ENCODE peak calls at places on chromosomes 11 and 22, in four cellular contexts. O is CD8-positive, alpha-beta T cell; K is tibial nerve; P is mesenchymal stem cell. I is an unnamed sample.

GRCh38 chr11:1271927-1272326 is 37.5 kb downstream of the TOLLIP start:
- DNase-seq in K (no peak), P (no peak), O (no peak), I (no peak)

GRCh38 chr11:92136792-92137191 is 87.8 kb upstream of the FAT3 start:
- DNase-seq in O (no peak), P (no peak), K (no peak), I (no peak)

GRCh38 chr11:8691601-8692000 is 9.0 kb downstream of the RPL27A start:
- DNase-seq in O (no peak), K (no peak), P (no peak), I (no peak)

GRCh38 chr22:29307658-29308147 is 1.3 kb downstream of the GAS2L1 start:
- DNase-seq in P (no peak), O (no peak), K (no peak), I (no peak)

GRCh38 chr22:20741634-20742581 is 32.0 kb upstream of the SERPIND1 start:
- DNase-seq in O (peak; percentile 49), K (no peak), P (peak; percentile 19), I (no peak)

GRCh38 chr11:36186797-36187196 is 102.4 kb downstream of the COMMD9 start:
- DNase-seq in P (no peak), O (no peak), K (no peak), I (no peak)

GRCh38 chr11:76147106-76147735 is 59.1 kb downstream of the WNT11 start:
- DNase-seq in K (no peak), P (no peak), O (no peak), I (no peak)

GRCh38 chr11:117905524-117905923 is 23.7 kb downstream of the TMPRSS13 start:
- DNase-seq in P (no peak), K (no peak), O (no peak), I (no peak)

GRCh38 chr22:22877523-22878210 is 9.9 kb upstream of the IGLL5 start:
- DNase-seq in K (no peak), P (peak; percentile 12), O (peak; percentile 81), I (peak; percentile 74)

GRCh38 chr11:70668204-70669202 is 270.2 kb downstream of the CTTN start:
- DNase-seq in O (no peak), P (no peak), K (no peak), I (no peak)

GRCh38 chr11:65185166-65185565 is 3.4 kb downstream of the CAPN1 start:
- DNase-seq in P (no peak), K (no peak), O (no peak), I (no peak)

GRCh38 chr11:33530824-33531223 is 169.8 kb downstream of the C11orf91 start:
- DNase-seq in O (no peak), K (no peak), P (peak; percentile 30), I (no peak)

GRCh38 chr11:9606799-9607510 is 33.5 kb downstream of the WEE1 start:
- DNase-seq in K (no peak), O (no peak), P (no peak), I (no peak)

GRCh38 chr11:120339394-120339890 is 3.2 kb downstream of the ARHGEF12 start:
- DNase-seq in P (peak; percentile 65), O (no peak), K (no peak), I (no peak)

GRCh38 chr11:103582351-103582909 is 454.0 kb upstream of the DDI1 start:
- DNase-seq in O (no peak), P (no peak), K (no peak), I (no peak)

GRCh38 chr11:70614034-70614681 is 215.8 kb downstream of the CTTN start:
- DNase-seq in K (no peak), O (no peak), P (no peak), I (no peak)

GRCh38 chr22:32625985-32626384 is 151.4 kb downstream of the FBXO7 start:
- DNase-seq in K (no peak), O (no peak), P (no peak), I (no peak)

GRCh38 chr11:103486609-103487008 is 377.4 kb downstream of the DYNC2H1 start:
- DNase-seq in P (no peak), O (no peak), K (no peak), I (no peak)

GRCh38 chr22:23184764-23185113 is 4.4 kb downstream of the BCR start:
- DNase-seq in O (no peak), K (no peak), P (no peak), I (no peak)

GRCh38 chr22:30371321-30371720 is 14.5 kb downstream of the CCDC157 start:
- DNase-seq in K (no peak), O (no peak), P (no peak), I (no peak)

GRCh38 chr11:93525601-93526000 is 17.6 kb downstream of the SMCO4 start:
- DNase-seq in O (no peak), P (peak; percentile 51), K (no peak), I (no peak)

GRCh38 chr11:31480930-31481329 is 28.5 kb downstream of the IMMP1L start:
- DNase-seq in K (no peak), P (no peak), O (no peak), I (no peak)

DNA sequence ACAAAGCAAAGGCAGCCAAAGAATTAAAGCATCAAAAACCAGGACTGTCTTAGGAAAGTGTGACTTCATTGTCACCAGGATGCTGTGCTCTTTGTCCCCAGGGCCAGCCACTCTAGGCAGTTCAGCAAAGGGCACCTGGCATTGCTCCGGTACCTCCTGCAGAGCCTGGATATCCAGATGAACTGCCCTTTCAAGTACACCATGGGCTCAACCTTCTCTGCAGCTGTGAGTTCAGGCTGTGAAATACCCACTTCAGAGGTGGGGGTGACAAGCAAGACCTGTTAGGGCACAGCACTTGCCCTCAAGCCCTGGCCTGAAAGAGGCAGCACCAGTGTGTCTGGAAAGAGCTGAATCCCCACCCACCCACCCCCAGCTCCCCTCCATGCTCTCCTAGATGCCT is 44.5 kb downstream of the KCNQ1OT1 start:
- DNase-seq in P (no peak), K (no peak), O (no peak), I (no peak)
- H3K9me3 ChIP-seq in P (peaks cover 97% of the 10 kb centered on the region), K (no peaks in the 10 kb centered on the region), O (peaks cover 2% of the 10 kb centered on the region), I (no peaks in the 10 kb centered on the region)

GRCh38 chr11:123187670-123188507 is 7.2 kb downstream of the CLMP start:
- DNase-seq in P (peak; percentile 38), K (no peak), O (no peak), I (no peak)

GRCh38 chr11:123186291-123186690 is 8.8 kb downstream of the CLMP start:
- DNase-seq in K (no peak), O (no peak), P (no peak), I (no peak)

GRCh38 chr11:123187221-123187620 is 7.8 kb downstream of the CLMP start:
- DNase-seq in K (no peak), P (no peak), O (no peak), I (no peak)

GRCh38 chr11:123190504-123190903 is 4.5 kb downstream of the CLMP start:
- DNase-seq in P (no peak), O (no peak), K (no peak), I (no peak)

DNA sequence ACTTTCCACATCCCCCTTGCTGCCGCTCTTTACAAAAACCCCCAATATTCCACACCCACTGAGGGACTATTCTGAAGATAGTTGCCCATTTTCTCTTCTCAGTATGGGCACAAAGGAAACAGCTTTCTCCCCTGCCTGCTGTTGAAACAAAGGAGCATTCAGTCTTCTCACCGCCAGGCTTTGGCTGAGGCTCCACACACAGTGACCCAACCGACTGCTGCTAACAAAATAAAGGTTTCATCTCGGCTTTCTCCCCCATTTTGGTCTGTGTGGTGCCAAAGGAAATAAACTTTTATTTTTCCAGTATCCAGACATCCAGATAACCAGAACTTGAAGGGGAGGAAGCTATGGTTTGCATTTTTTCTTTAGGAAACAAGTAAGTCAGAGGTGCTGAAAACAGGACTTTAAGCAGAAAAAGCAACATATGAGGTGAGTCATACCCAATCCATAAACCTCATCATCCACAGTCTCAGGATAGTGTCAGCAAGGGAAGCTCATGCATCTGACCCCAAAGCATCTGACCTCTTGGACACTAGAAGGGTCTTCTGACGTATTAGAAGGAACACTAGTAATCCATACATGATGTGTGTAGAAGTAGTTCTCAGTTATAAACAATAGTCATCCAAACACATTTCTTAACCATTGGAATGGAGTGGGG is 6.4 kb downstream of the CLMP start:
- DNase-seq in P (peak; percentile 97), K (no peak), O (no peak), I (no peak)
- H3K4me3 ChIP-seq in P (peak overlapping the region; percentile 60), K (peak overlapping the region; percentile 32), O (no peak overlapping the region), I (no peak overlapping the region)

GRCh38 chr11:2647953-2648352 is 51.8 kb downstream of the KCNQ1OT1 start:
- DNase-seq in O (no peak), P (no peak), K (no peak), I (no peak)

GRCh38 chr11:2643746-2644145 is 56.0 kb downstream of the KCNQ1OT1 start:
- DNase-seq in K (no peak), P (no peak), O (no peak), I (no peak)

GRCh38 chr11:2647167-2647566 is 52.6 kb downstream of the KCNQ1OT1 start:
- DNase-seq in P (no peak), K (no peak), O (no peak), I (no peak)

GRCh38 chr11:2645779-2646118 is 54.0 kb downstream of the KCNQ1OT1 start:
- DNase-seq in K (no peak), P (no peak), O (no peak), I (no peak)

DNA sequence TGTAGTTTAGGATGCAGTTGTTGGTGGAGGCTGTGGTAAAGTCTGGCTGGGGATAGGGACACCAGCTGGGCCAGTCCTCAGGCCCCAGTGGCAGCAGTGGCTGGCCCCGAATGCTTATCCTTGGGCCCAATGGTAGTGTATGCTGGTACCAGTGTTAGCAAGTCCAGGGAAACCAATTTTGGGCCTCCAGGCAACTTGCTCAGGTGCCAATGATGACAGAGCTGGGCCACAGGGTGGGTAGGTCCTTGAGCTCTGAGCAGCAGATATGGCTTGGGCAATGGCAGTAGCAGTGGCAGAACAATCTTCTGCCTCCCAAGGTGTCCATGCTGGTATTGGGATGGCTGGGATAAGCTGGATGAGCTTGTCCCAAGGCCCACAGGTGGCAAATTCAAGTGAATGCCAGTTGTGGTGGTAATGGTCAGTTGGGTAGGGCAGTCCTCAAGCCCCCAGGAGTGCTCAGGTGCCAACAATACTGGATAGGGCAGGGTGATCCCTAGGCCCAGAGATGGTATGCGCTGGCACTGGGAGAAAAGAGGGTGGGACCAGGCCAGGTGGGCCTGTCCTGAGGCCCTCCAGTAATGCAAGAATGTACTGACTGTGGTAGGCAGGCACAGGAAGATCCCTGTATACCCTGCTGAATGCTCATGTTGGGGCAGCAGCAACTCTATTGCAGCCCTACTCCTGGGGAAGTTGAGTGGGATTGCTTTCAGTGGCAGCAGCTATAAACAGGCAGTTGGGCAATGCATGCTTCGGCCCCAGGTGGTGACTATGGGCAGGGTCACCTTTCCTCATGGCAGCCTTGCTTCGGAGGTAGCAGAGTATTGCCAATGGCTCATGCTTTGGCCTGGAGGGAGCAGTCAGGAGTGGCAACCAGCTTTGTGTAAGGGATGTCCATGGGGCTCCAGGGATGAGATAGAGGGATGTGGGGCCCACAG is 54.7 kb downstream of the KCNQ1OT1 start:
- DNase-seq in O (no peak), P (no peak), K (no peak), I (no peak)
- H3K9me3 ChIP-seq in O (peaks cover 13% of the 10 kb centered on the region), P (peaks cover 99% of the 10 kb centered on the region), K (peaks cover 6% of the 10 kb centered on the region), I (peaks cover 4% of the 10 kb centered on the region)

GRCh38 chr22:35649636-35650250 is 1.5 kb downstream of the APOL6 start:
- DNase-seq in O (no peak), K (no peak), P (no peak), I (no peak)
- H3K4me3 ChIP-seq in O (peak overlapping the region; percentile 88), K (peak overlapping the region; percentile 69), P (peak overlapping the region; percentile 88), I (peak overlapping the region; percentile 80)